ENCODE peak calls at places on chromosomes 1 and 21, in five cellular contexts. A, G, T, Y and S are unnamed samples.
A peak's percentile ranks its signal among the peaks of the same experiment; 100 is the strongest.

GRCh38 chr1:101144868-101145808 is 91.7 kb upstream of the S1PR1 start:
- DNase-seq in T (no peak), G (no peak), A (no peak), Y (no peak), S (no peak)

GRCh38 chr1:9252999-9253398 is 18.4 kb downstream of the H6PD start:
- DNase-seq in A (no peak), G (no peak), T (no peak), Y (no peak), S (peak; percentile 75)

GRCh38 chr1:160099716-160100375 is 1.4 kb upstream of the IGSF8 start:
- DNase-seq in G (no peak), T (no peak), A (no peak), Y (no peak), S (no peak)

GRCh38 chr21:33801424-33802405 is 113.9 kb downstream of the ATP5PO start:
- DNase-seq in G (peak; percentile 62), T (no peak), Y (peak; percentile 36), A (peak; percentile 83), S (no peak)

GRCh38 chr1:230022666-230023380 is 44.2 kb upstream of the GALNT2 start:
- DNase-seq in A (no peak), T (no peak), Y (no peak), G (no peak), S (no peak)

GRCh38 chr1:25731626-25732370 is 68.2 kb upstream of the SELENON start:
- DNase-seq in A (no peak), G (no peak), Y (no peak), T (no peak), S (no peak)

GRCh38 chr1:7227654-7228053 is 442.4 kb downstream of the CAMTA1 start:
- DNase-seq in A (no peak), Y (no peak), T (no peak), G (no peak), S (no peak)

GRCh38 chr1:151775894-151776664 is 12.8 kb upstream of the MRPL9 start:
- DNase-seq in Y (no peak), A (no peak), G (no peak), T (no peak), S (no peak)

GRCh38 chr21:14864211-14865021 is 200.4 kb downstream of the NRIP1 start:
- DNase-seq in G (peak; percentile 24), T (peak; percentile 60), Y (peak; percentile 77), A (peak; percentile 16), S (peak; percentile 71)

GRCh38 chr1:178464566-178464965 is 32.2 kb downstream of the CLEC20A start:
- DNase-seq in Y (no peak), G (no peak), A (no peak), T (no peak), S (no peak)

GRCh38 chr1:116401646-116402176 is 28.7 kb downstream of the ATP1A1 start:
- DNase-seq in T (no peak), G (no peak), Y (no peak), A (no peak), S (no peak)

GRCh38 chr1:67144696-67145095 is 9.9 kb upstream of the C1orf141 start:
- DNase-seq in T (no peak), Y (no peak), G (no peak), A (no peak), S (peak; percentile 11)

GRCh38 chr1:82848043-82848442 is 1047.3 kb downstream of the ADGRL2 start:
- DNase-seq in A (no peak), T (no peak), Y (no peak), G (no peak), S (peak; percentile 95)

GRCh38 chr1:18480315-18481189 is at the start of gene KLHDC7A:
- DNase-seq in G (peak; percentile 68), A (no peak), Y (peak; percentile 44), T (peak; percentile 79), S (no peak)

GRCh38 chr1:38076038-38076437 is 29.4 kb upstream of the POU3F1 start:
- DNase-seq in T (no peak), Y (peak; percentile 89), A (peak; percentile 9), G (no peak), S (peak; percentile 61)

GRCh38 chr1:159009704-159010361 is at the start of gene IFI16:
- DNase-seq in Y (no peak), G (peak; percentile 51), T (no peak), A (peak; percentile 93), S (no peak)

GRCh38 chr1:46501528-46501927 is 11.9 kb downstream of the DMBX1 start:
- DNase-seq in G (no peak), A (no peak), T (no peak), Y (no peak), S (no peak)

GRCh38 chr1:169809370-169810095 is 14.8 kb upstream of the METTL18 start:
- DNase-seq in G (no peak), T (no peak), A (peak; percentile 42), Y (peak; percentile 46), S (peak; percentile 29)

GRCh38 chr1:229023651-229024295 is 247.1 kb upstream of the RAB4A start:
- DNase-seq in Y (no peak), A (no peak), G (no peak), T (no peak), S (no peak)

GRCh38 chr1:24961334-24961733 is 31.3 kb upstream of the RUNX3 start:
- DNase-seq in A (no peak), T (no peak), Y (no peak), G (no peak), S (no peak)

GRCh38 chr21:37380349-37381323 is 14.1 kb downstream of the DYRK1A start:
- DNase-seq in G (peak; percentile 54), T (peak; percentile 55), Y (no peak), A (no peak), S (no peak)

GRCh38 chr1:16162163-16162822 is 6.4 kb upstream of the EPHA2 start:
- DNase-seq in G (no peak), T (no peak), A (peak; percentile 73), Y (peak; percentile 52), S (peak; percentile 68)

GRCh38 chr1:50447961-50448360 is 24.7 kb upstream of the DMRTA2 start:
- DNase-seq in T (no peak), A (no peak), Y (no peak), G (no peak), S (no peak)

GRCh38 chr21:39186676-39187075 is 3.4 kb upstream of the PSMG1 start:
- DNase-seq in G (no peak), A (no peak), Y (no peak), T (no peak), S (no peak)

GRCh38 chr1:41894778-41895483 is 23.8 kb downstream of the HIVEP3 start:
- DNase-seq in G (no peak), A (no peak), Y (no peak), T (no peak), S (no peak)

GRCh38 chr1:41078193-41078592 is 56.7 kb upstream of the SLFNL1 start:
- DNase-seq in Y (no peak), T (no peak), A (no peak), G (no peak), S (no peak)

GRCh38 chr1:219582310-219582709 is 30.6 kb downstream of the ZC3H11B start:
- DNase-seq in A (peak; percentile 78), Y (no peak), T (no peak), G (no peak), S (no peak)

GRCh38 chr1:12124693-12125421 is 41.9 kb upstream of the TNFRSF1B start:
- DNase-seq in T (peak; percentile 71), G (peak; percentile 66), A (peak; percentile 54), Y (peak; percentile 77), S (peak; percentile 80)

GRCh38 chr1:226604846-226605572 is 56.4 kb downstream of the STUM start:
- DNase-seq in T (no peak), Y (no peak), G (no peak), A (no peak), S (no peak)

GRCh38 chr1:26449868-26450267 is 17.7 kb downstream of the DHDDS start:
- DNase-seq in G (no peak), A (no peak), T (no peak), Y (no peak), S (no peak)

GRCh38 chr1:33094971-33095604 is 14.1 kb downstream of the AZIN2 start:
- DNase-seq in T (peak; percentile 41), G (peak; percentile 55), Y (peak; percentile 64), A (no peak), S (peak; percentile 84)

DNA sequence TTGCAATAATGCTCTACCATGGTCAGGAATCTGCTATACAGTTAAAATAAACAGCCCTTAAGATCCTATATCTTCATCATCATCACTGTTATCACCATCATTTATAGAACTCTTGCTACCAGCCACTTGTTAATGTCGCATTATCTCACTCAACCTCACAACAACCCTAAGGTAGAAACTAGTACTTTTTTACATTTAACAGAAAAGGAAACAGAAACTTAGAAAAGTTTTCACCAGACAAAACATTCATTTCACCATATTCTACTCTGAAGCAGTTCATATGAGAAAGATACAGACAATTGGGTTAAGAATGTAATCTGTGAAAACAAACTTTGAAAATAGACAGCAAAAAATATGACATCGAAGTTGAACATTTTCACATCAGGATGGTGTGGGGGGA is 262.6 kb downstream of the ATG4C start:
- DNase-seq in Y (no peak), A (no peak), T (no peak), G (no peak), S (no peak)
- H3K4me3 ChIP-seq in Y (no peak overlapping the region), A (no peak overlapping the region), T (no peak overlapping the region), G (no peak overlapping the region), S (no peak overlapping the region)

GRCh38 chr1:227673441-227673840 is 61.7 kb downstream of the JMJD4 start:
- DNase-seq in G (no peak), Y (no peak), A (no peak), T (no peak), S (no peak)
- H3K9me3 ChIP-seq in G (peaks cover 96% of the 10 kb centered on the region), Y (no peaks in the 10 kb centered on the region), A (no peaks in the 10 kb centered on the region), T (no peaks in the 10 kb centered on the region), S (peaks cover 5% of the 10 kb centered on the region)

GRCh38 chr1:61083014-61083798 is 845 bp downstream of the NFIA start:
- DNase-seq in G (no peak), A (no peak), Y (peak; percentile 52), T (peak; percentile 46), S (no peak)

GRCh38 chr1:61081637-61082335 is 575 bp upstream of the NFIA start:
- DNase-seq in G (no peak), A (peak; percentile 83), T (peak; percentile 60), Y (peak; percentile 69), S (peak; percentile 73)

GRCh38 chr1:61081135-61081636 is 1.2 kb upstream of the NFIA start:
- DNase-seq in G (no peak), Y (peak; percentile 3), A (no peak), T (no peak), S (no peak)

GRCh38 chr1:61083799-61084385 is 1.5 kb downstream of the NFIA start:
- DNase-seq in A (no peak), G (no peak), T (no peak), Y (no peak), S (no peak)

DNA sequence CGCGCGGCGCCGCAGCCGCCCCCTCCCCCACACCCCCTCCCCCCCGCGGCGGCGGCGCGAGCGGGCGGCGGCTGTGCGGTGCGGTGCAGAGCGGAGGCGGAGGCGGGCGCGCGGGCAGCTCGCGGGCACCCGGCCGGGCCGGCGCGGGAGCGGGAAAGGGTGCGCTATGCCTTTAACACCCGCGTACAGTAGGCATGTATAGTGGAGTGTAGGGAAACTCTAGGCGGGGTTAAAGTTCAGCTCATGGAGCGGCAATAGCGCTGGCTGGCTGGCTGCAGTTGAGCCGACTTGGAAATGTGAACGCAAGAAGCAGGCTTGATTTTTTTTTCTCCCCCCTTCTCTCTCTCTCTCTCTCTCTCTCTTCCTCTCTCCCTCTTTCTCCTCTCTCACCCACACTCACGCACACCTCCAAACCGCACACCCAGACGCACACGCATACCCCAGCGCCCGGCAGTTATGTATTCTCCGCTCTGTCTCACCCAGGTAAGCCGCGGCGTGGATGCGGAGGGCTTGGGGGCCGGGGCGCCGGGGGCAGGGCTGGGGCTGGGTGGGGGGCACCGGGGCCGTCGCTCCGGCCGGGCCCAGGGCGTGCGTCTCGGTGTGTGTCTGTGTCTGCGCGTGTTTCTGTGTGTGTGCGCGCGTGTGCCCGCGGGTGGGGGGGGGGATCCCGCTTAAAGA is at the start of gene NFIA:
- DNase-seq in A (peak; percentile 62), Y (peak; percentile 78), T (peak; percentile 58), G (no peak), S (peak; percentile 76)
- H3K4me1 ChIP-seq in A (peaks cover 11% of the 10 kb centered on the region), Y (peaks cover 46% of the 10 kb centered on the region), T (peaks cover 47% of the 10 kb centered on the region), G (peaks cover 10% of the 10 kb centered on the region), S (peaks cover 48% of the 10 kb centered on the region)

GRCh38 chr1:110003747-110004428 is 19.3 kb downstream of the AHCYL1 start:
- DNase-seq in T (peak; percentile 50), A (no peak), Y (peak; percentile 69), G (peak; percentile 75), S (peak; percentile 49)
- H3K4me3 ChIP-seq in T (no peak overlapping the region), A (no peak overlapping the region), Y (no peak overlapping the region), G (no peak overlapping the region), S (no peak overlapping the region)